ENCODE peak calls at places on chromosomes 5 and 9, in ten cellular contexts. Q, J, N, B, M, H, I, U, W and T are unnamed samples.
A peak's percentile ranks its signal among the peaks of the same experiment; 100 is the strongest.

GRCh38 chr5:175202461-175203065 is 241.4 kb downstream of the DRD1 start:
- ATAC-seq in Q (no peak), J (peak; percentile 78), N (no peak), B (no peak), M (no peak), H (no peak), I (no peak), U (no peak), W (peak; percentile 45), T (peak; percentile 88)

GRCh38 chr9:20117985-20118384 is 329.1 kb upstream of the SLC24A2 start:
- ATAC-seq in Q (no peak), J (no peak), N (no peak), B (no peak), M (no peak), H (no peak), I (no peak), U (no peak), W (no peak), T (no peak)

GRCh38 chr9:128495804-128496417 is 8.6 kb upstream of the GLE1 start:
- ATAC-seq in Q (no peak), J (peak; percentile 65), N (no peak), B (no peak), M (no peak), H (no peak), I (no peak), U (no peak), W (no peak), T (peak; percentile 11)

GRCh38 chr9:114318416-114318815 is 4.5 kb upstream of the ORM1 start:
- ATAC-seq in Q (no peak), J (no peak), N (no peak), B (no peak), M (no peak), H (no peak), I (no peak), U (no peak), W (no peak), T (no peak)

GRCh38 chr5:14735944-14736343 is 71.4 kb downstream of the OTULIN start:
- ATAC-seq in Q (no peak), J (no peak), N (no peak), B (no peak), M (no peak), H (no peak), I (peak; percentile 79), U (peak; percentile 69), W (no peak), T (no peak)

GRCh38 chr9:89408628-89409101 is 89.2 kb downstream of the SEMA4D start:
- ATAC-seq in Q (peak; percentile 38), J (no peak), N (peak; percentile 89), B (peak; percentile 71), M (peak; percentile 92), H (peak; percentile 96), I (no peak), U (no peak), W (no peak), T (peak; percentile 55)

GRCh38 chr9:106421772-106422171 is 441.2 kb upstream of the ZNF462 start:
- ATAC-seq in Q (no peak), J (no peak), N (peak; percentile 56), B (peak; percentile 27), M (no peak), H (no peak), I (no peak), U (no peak), W (no peak), T (no peak)

GRCh38 chr9:112249277-112249676 is 74.2 kb upstream of the SUSD1 start:
- ATAC-seq in Q (peak; percentile 92), J (peak; percentile 29), N (peak; percentile 86), B (peak; percentile 65), M (no peak), H (no peak), I (no peak), U (no peak), W (no peak), T (no peak)

GRCh38 chr5:181233436-181234115 is 10.1 kb downstream of the RACK1 start:
- ATAC-seq in Q (peak; percentile 20), J (peak; percentile 46), N (peak; percentile 21), B (no peak), M (no peak), H (no peak), I (no peak), U (no peak), W (peak; percentile 2), T (peak; percentile 59)

GRCh38 chr9:16524078-16524477 is 346.4 kb downstream of the BNC2 start:
- ATAC-seq in Q (no peak), J (no peak), N (no peak), B (no peak), M (no peak), H (no peak), I (no peak), U (no peak), W (no peak), T (no peak)

GRCh38 chr5:68122439-68122906 is 93.1 kb upstream of the PIK3R1 start:
- ATAC-seq in Q (no peak), J (no peak), N (no peak), B (no peak), M (peak; percentile 39), H (peak; percentile 14), I (no peak), U (no peak), W (no peak), T (peak; percentile 87)

GRCh38 chr5:133372306-133373008 is 239.9 kb downstream of the FSTL4 start:
- ATAC-seq in Q (no peak), J (no peak), N (no peak), B (no peak), M (no peak), H (no peak), I (no peak), U (no peak), W (no peak), T (peak; percentile 51)

GRCh38 chr5:56607551-56607950 is 207.8 kb upstream of the MAP3K1 start:
- ATAC-seq in Q (no peak), J (no peak), N (no peak), B (no peak), M (no peak), H (no peak), I (no peak), U (no peak), W (no peak), T (peak; percentile 67)

GRCh38 chr9:89685698-89686097 is 80.9 kb downstream of the GADD45G start:
- ATAC-seq in Q (no peak), J (no peak), N (no peak), B (no peak), M (no peak), H (no peak), I (no peak), U (no peak), W (no peak), T (no peak)

GRCh38 chr5:77168187-77168883 is 42.1 kb upstream of the PDE8B start:
- ATAC-seq in Q (no peak), J (peak; percentile 83), N (peak; percentile 60), B (no peak), M (no peak), H (no peak), I (peak; percentile 93), U (peak; percentile 87), W (peak; percentile 26), T (peak; percentile 18)

GRCh38 chr9:124697326-124698200 is 73.5 kb downstream of the NR6A1 start:
- ATAC-seq in Q (no peak), J (peak; percentile 56), N (no peak), B (no peak), M (no peak), H (no peak), I (peak; percentile 53), U (no peak), W (no peak), T (no peak)

GRCh38 chr5:72093824-72094223 is 13.5 kb upstream of the MAP1B start:
- ATAC-seq in Q (no peak), J (no peak), N (no peak), B (no peak), M (no peak), H (no peak), I (no peak), U (no peak), W (no peak), T (no peak)

GRCh38 chr5:180598316-180598701 is 7.0 kb upstream of the SCGB3A1 start:
- ATAC-seq in Q (no peak), J (no peak), N (no peak), B (no peak), M (no peak), H (no peak), I (no peak), U (no peak), W (no peak), T (no peak)

GRCh38 chr5:136129445-136129844 is 3.2 kb upstream of the SMAD5 start:
- ATAC-seq in Q (no peak), J (no peak), N (no peak), B (no peak), M (no peak), H (no peak), I (no peak), U (no peak), W (no peak), T (no peak)

GRCh38 chr5:181189363-181189961 is 15.5 kb downstream of the TRIM7 start:
- ATAC-seq in Q (peak; percentile 44), J (peak; percentile 9), N (no peak), B (peak; percentile 8), M (peak; percentile 33), H (peak; percentile 40), I (peak; percentile 1), U (no peak), W (no peak), T (no peak)

GRCh38 chr5:42770003-42770402 is 13.4 kb downstream of the CCDC152 start:
- ATAC-seq in Q (no peak), J (no peak), N (no peak), B (no peak), M (no peak), H (no peak), I (no peak), U (no peak), W (no peak), T (no peak)

GRCh38 chr9:134325096-134325812 is 1.0 kb upstream of the RXRA start:
- ATAC-seq in Q (no peak), J (peak; percentile 35), N (peak; percentile 33), B (no peak), M (peak; percentile 50), H (peak; percentile 21), I (no peak), U (peak; percentile 8), W (peak; percentile 8), T (peak; percentile 20)

GRCh38 chr5:157038568-157039187 is 20.2 kb downstream of the HAVCR1 start:
- ATAC-seq in Q (no peak), J (no peak), N (no peak), B (peak; percentile 42), M (no peak), H (peak; percentile 29), I (no peak), U (no peak), W (no peak), T (no peak)

GRCh38 chr9:5825896-5826622 is 6.9 kb downstream of the ERMP1 start:
- ATAC-seq in Q (no peak), J (no peak), N (no peak), B (no peak), M (no peak), H (no peak), I (no peak), U (no peak), W (no peak), T (no peak)

GRCh38 chr5:56514246-56514645 is 281.1 kb upstream of the ANKRD55 start:
- ATAC-seq in Q (no peak), J (no peak), N (no peak), B (no peak), M (no peak), H (no peak), I (no peak), U (no peak), W (no peak), T (no peak)

GRCh38 chr5:76379316-76379715 is 23.8 kb upstream of the IQGAP2 start:
- ATAC-seq in Q (peak; percentile 70), J (peak; percentile 34), N (peak; percentile 54), B (peak; percentile 69), M (peak; percentile 70), H (no peak), I (no peak), U (no peak), W (no peak), T (no peak)

GRCh38 chr9:117555964-117556629 is 141.2 kb upstream of the ASTN2 start:
- ATAC-seq in Q (no peak), J (peak; percentile 90), N (no peak), B (no peak), M (no peak), H (no peak), I (peak; percentile 36), U (no peak), W (no peak), T (no peak)

GRCh38 chr5:109740329-109740728 is 50.6 kb downstream of the MAN2A1 start:
- ATAC-seq in Q (no peak), J (peak; percentile 41), N (peak; percentile 6), B (peak; percentile 39), M (no peak), H (peak; percentile 19), I (peak; percentile 8), U (no peak), W (peak; percentile 51), T (no peak)